ENCODE peak calls at places on chromosomes 7 and 10, in seven cellular contexts. One of them, this sample, is unnamed.

GRCh38 chr7:130875265-130875741 is 141.3 kb upstream of the KLF14 start:
- DNase-seq in testis: peak; percentile 65
- DNase-seq in body of pancreas: peak; percentile 75
- DNase-seq in fibroblast of villous mesenchyme: peak; percentile 55
- DNase-seq in HCT116: no peak
- DNase-seq in brain microvascular endothelial cell: no peak
- DNase-seq in tibial artery: no peak
- DNase-seq in this sample: no peak

GRCh38 chr7:17043012-17043877 is 161.5 kb upstream of the AGR3 start:
- DNase-seq in tibial artery: no peak
- DNase-seq in fibroblast of villous mesenchyme: peak; percentile 83
- DNase-seq in HCT116: no peak
- DNase-seq in testis: no peak
- DNase-seq in body of pancreas: no peak
- DNase-seq in brain microvascular endothelial cell: peak; percentile 27
- DNase-seq in this sample: peak; percentile 66

GRCh38 chr10:9833871-9834454 is 1183.7 kb upstream of the CELF2 start:
- DNase-seq in tibial artery: no peak
- DNase-seq in HCT116: no peak
- DNase-seq in testis: no peak
- DNase-seq in brain microvascular endothelial cell: no peak
- DNase-seq in fibroblast of villous mesenchyme: no peak
- DNase-seq in body of pancreas: no peak
- DNase-seq in this sample: no peak

GRCh38 chr7:91193141-91193540 is 71.1 kb upstream of the FZD1 start:
- DNase-seq in tibial artery: no peak
- DNase-seq in brain microvascular endothelial cell: no peak
- DNase-seq in body of pancreas: no peak
- DNase-seq in testis: no peak
- DNase-seq in fibroblast of villous mesenchyme: peak; percentile 5
- DNase-seq in HCT116: no peak
- DNase-seq in this sample: peak; percentile 41

GRCh38 chr7:138752568-138753518 is 45.0 kb upstream of the TMEM213 start:
- DNase-seq in fibroblast of villous mesenchyme: no peak
- DNase-seq in testis: peak; percentile 36
- DNase-seq in tibial artery: peak; percentile 20
- DNase-seq in brain microvascular endothelial cell: no peak
- DNase-seq in HCT116: peak; percentile 93
- DNase-seq in body of pancreas: peak; percentile 31
- DNase-seq in this sample: no peak

GRCh38 chr7:75536940-75537538 is 44.9 kb downstream of the SPDYE5 start:
- DNase-seq in testis: no peak
- DNase-seq in HCT116: no peak
- DNase-seq in tibial artery: no peak
- DNase-seq in brain microvascular endothelial cell: no peak
- DNase-seq in body of pancreas: no peak
- DNase-seq in fibroblast of villous mesenchyme: no peak
- DNase-seq in this sample: no peak

GRCh38 chr7:157003445-157004049 is 6.9 kb downstream of the MNX1 start:
- DNase-seq in tibial artery: no peak
- DNase-seq in HCT116: no peak
- DNase-seq in body of pancreas: no peak
- DNase-seq in testis: no peak
- DNase-seq in fibroblast of villous mesenchyme: no peak
- DNase-seq in brain microvascular endothelial cell: no peak
- DNase-seq in this sample: no peak

GRCh38 chr10:60040003-60040662 is 133.8 kb upstream of the CCDC6 start:
- DNase-seq in HCT116: no peak
- DNase-seq in testis: no peak
- DNase-seq in brain microvascular endothelial cell: no peak
- DNase-seq in body of pancreas: no peak
- DNase-seq in fibroblast of villous mesenchyme: no peak
- DNase-seq in tibial artery: no peak
- DNase-seq in this sample: no peak

GRCh38 chr10:4058514-4059029 is 273.6 kb upstream of the KLF6 start:
- DNase-seq in fibroblast of villous mesenchyme: peak; percentile 89
- DNase-seq in body of pancreas: no peak
- DNase-seq in tibial artery: no peak
- DNase-seq in testis: no peak
- DNase-seq in HCT116: no peak
- DNase-seq in brain microvascular endothelial cell: no peak
- DNase-seq in this sample: no peak

GRCh38 chr7:113268757-113269156 is 150.4 kb upstream of the SMIM30 start:
- DNase-seq in body of pancreas: no peak
- DNase-seq in tibial artery: no peak
- DNase-seq in brain microvascular endothelial cell: no peak
- DNase-seq in testis: no peak
- DNase-seq in fibroblast of villous mesenchyme: no peak
- DNase-seq in HCT116: no peak
- DNase-seq in this sample: no peak

GRCh38 chr10:20041931-20042330 is 225.7 kb downstream of the PLXDC2 start:
- DNase-seq in HCT116: no peak
- DNase-seq in tibial artery: no peak
- DNase-seq in brain microvascular endothelial cell: no peak
- DNase-seq in testis: no peak
- DNase-seq in body of pancreas: no peak
- DNase-seq in fibroblast of villous mesenchyme: no peak
- DNase-seq in this sample: no peak

GRCh38 chr7:20111821-20112542 is 105.2 kb downstream of the MACC1 start:
- DNase-seq in fibroblast of villous mesenchyme: no peak
- DNase-seq in brain microvascular endothelial cell: no peak
- DNase-seq in testis: no peak
- DNase-seq in body of pancreas: no peak
- DNase-seq in HCT116: no peak
- DNase-seq in tibial artery: no peak
- DNase-seq in this sample: no peak

GRCh38 chr10:93071674-93072224 is 1.9 kb upstream of the CYP26A1 start:
- DNase-seq in body of pancreas: peak; percentile 57
- DNase-seq in testis: no peak
- DNase-seq in fibroblast of villous mesenchyme: no peak
- DNase-seq in brain microvascular endothelial cell: no peak
- DNase-seq in HCT116: no peak
- DNase-seq in tibial artery: no peak
- DNase-seq in this sample: no peak

GRCh38 chr7:139568813-139569490 is 45.5 kb downstream of the CLEC2L start:
- DNase-seq in testis: no peak
- DNase-seq in tibial artery: no peak
- DNase-seq in brain microvascular endothelial cell: no peak
- DNase-seq in HCT116: no peak
- DNase-seq in body of pancreas: no peak
- DNase-seq in fibroblast of villous mesenchyme: no peak
- DNase-seq in this sample: no peak

GRCh38 chr10:108783897-108784296 is 1139.4 kb downstream of the XPNPEP1 start:
- DNase-seq in brain microvascular endothelial cell: peak; percentile 0
- DNase-seq in fibroblast of villous mesenchyme: peak; percentile 43
- DNase-seq in tibial artery: no peak
- DNase-seq in HCT116: peak; percentile 39
- DNase-seq in testis: peak; percentile 60
- DNase-seq in body of pancreas: no peak
- DNase-seq in this sample: peak; percentile 43

GRCh38 chr10:77909021-77909754 is 17.4 kb downstream of the DLG5 start:
- DNase-seq in tibial artery: no peak
- DNase-seq in testis: no peak
- DNase-seq in body of pancreas: no peak
- DNase-seq in HCT116: no peak
- DNase-seq in brain microvascular endothelial cell: no peak
- DNase-seq in fibroblast of villous mesenchyme: peak; percentile 61
- DNase-seq in this sample: no peak

GRCh38 chr10:77909755-77910375 is 16.7 kb downstream of the DLG5 start:
- DNase-seq in tibial artery: peak; percentile 36
- DNase-seq in HCT116: no peak
- DNase-seq in fibroblast of villous mesenchyme: peak; percentile 90
- DNase-seq in testis: no peak
- DNase-seq in brain microvascular endothelial cell: peak; percentile 67
- DNase-seq in body of pancreas: peak; percentile 66
- DNase-seq in this sample: peak; percentile 67

GRCh38 chr10:77906863-77907861 is 19.4 kb downstream of the DLG5 start:
- DNase-seq in HCT116: no peak
- DNase-seq in fibroblast of villous mesenchyme: no peak
- DNase-seq in brain microvascular endothelial cell: no peak
- DNase-seq in body of pancreas: no peak
- DNase-seq in tibial artery: no peak
- DNase-seq in testis: no peak
- DNase-seq in this sample: no peak

GRCh38 chr10:77910524-77911145 is 15.9 kb downstream of the DLG5 start:
- DNase-seq in fibroblast of villous mesenchyme: no peak
- DNase-seq in testis: no peak
- DNase-seq in brain microvascular endothelial cell: no peak
- DNase-seq in tibial artery: no peak
- DNase-seq in body of pancreas: no peak
- DNase-seq in HCT116: no peak
- DNase-seq in this sample: no peak

DNA sequence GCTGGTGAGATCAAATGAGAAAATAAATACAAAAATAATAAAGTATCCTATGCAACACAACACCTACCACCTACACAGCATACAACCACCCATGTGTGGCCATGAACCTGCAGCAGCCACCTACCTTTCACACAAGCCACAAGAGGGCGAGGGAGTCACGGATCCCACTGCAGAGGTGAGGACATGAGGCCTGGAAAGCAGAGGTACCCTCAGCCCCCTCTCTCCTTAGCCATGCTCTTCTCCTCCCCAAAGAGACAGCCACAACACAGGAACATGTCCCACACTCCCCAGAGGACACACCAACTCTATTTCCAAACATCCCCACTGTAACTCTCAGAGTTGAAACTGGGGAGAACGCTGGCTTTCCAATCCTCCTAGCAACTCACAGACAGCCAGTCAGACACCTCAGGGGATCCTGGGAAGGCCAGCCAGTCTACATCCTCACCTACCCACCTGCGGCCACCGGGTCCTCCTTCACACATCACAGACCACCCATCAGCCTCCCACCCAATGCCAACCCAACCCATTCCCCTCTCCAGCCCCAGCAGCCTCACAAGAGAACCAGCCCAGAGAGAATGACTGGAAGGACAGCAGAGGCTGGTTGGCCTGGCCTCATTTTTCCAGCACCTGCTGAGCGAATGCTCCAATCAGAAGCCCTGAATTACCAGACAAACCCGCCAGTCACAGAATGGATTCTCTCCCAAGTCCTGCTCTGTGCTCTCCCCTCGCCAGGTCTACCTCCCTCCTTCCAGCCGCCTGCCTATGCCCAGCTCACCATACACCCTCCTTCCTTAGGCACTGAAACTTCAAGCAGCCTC is 18.4 kb downstream of the DLG5 start:
- DNase-seq in testis: no peak
- DNase-seq in fibroblast of villous mesenchyme: no peak
- DNase-seq in body of pancreas: no peak
- DNase-seq in HCT116: no peak
- DNase-seq in brain microvascular endothelial cell: no peak
- DNase-seq in tibial artery: no peak
- DNase-seq in this sample: no peak
- TF ChIP-seq CTCF in testis: no peak
- TF ChIP-seq CTCF in fibroblast of villous mesenchyme: peak; percentile 20
- TF ChIP-seq CTCF in body of pancreas: peak; percentile 11
- TF ChIP-seq CTCF in HCT116: peak; percentile 61
- TF ChIP-seq CTCF in brain microvascular endothelial cell: peak; percentile 34
- TF ChIP-seq CTCF in tibial artery: no peak
- TF ChIP-seq CTCF in this sample: no peak

DNA sequence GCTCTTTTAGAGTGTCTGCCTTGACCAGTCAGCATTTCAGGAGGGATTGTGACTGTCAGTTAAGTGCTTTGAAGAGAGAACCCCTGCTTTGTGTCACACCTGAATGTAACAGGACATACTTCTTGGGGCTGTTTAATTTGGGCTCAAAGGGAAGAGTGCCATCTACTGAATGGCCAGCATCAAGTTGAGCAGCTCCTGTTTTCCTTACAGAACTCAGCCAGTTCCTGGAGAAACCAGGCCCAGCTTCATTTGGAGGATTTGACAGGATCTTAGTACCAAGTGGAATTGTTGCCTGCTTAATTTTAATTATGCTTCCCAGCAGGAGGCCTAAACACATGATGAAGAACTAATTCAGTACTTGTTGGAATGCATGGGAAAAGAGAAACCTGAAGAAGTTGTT is 8.3 kb downstream of the ADD3 start:
- DNase-seq in brain microvascular endothelial cell: no peak
- DNase-seq in tibial artery: no peak
- DNase-seq in body of pancreas: peak; percentile 30
- DNase-seq in testis: peak; percentile 18
- DNase-seq in fibroblast of villous mesenchyme: peak; percentile 54
- DNase-seq in HCT116: no peak
- DNase-seq in this sample: no peak
- TF ChIP-seq CTCF in brain microvascular endothelial cell: peak; percentile 62
- TF ChIP-seq CTCF in tibial artery: peak; percentile 48
- TF ChIP-seq CTCF in body of pancreas: peak; percentile 53
- TF ChIP-seq CTCF in testis: no peak
- TF ChIP-seq CTCF in fibroblast of villous mesenchyme: peak; percentile 37
- TF ChIP-seq CTCF in HCT116: peak; percentile 31
- TF ChIP-seq CTCF in this sample: peak; percentile 65

GRCh38 chr10:42754155-42755027 is 28.2 kb upstream of the BMS1 start:
- DNase-seq in brain microvascular endothelial cell: no peak
- DNase-seq in HCT116: no peak
- DNase-seq in tibial artery: no peak
- DNase-seq in testis: no peak
- DNase-seq in body of pancreas: peak; percentile 65
- DNase-seq in fibroblast of villous mesenchyme: peak; percentile 27
- DNase-seq in this sample: no peak
- TF ChIP-seq CTCF in brain microvascular endothelial cell: peak; percentile 16
- TF ChIP-seq CTCF in HCT116: no peak
- TF ChIP-seq CTCF in tibial artery: no peak
- TF ChIP-seq CTCF in testis: no peak
- TF ChIP-seq CTCF in body of pancreas: no peak
- TF ChIP-seq CTCF in fibroblast of villous mesenchyme: peak; percentile 4
- TF ChIP-seq CTCF in this sample: no peak

GRCh38 chr10:1473874-1474273 is 263.5 kb downstream of the ADARB2 start:
- DNase-seq in tibial artery: no peak
- DNase-seq in body of pancreas: no peak
- DNase-seq in brain microvascular endothelial cell: no peak
- DNase-seq in HCT116: no peak
- DNase-seq in testis: no peak
- DNase-seq in fibroblast of villous mesenchyme: no peak
- DNase-seq in this sample: no peak

GRCh38 chr10:1475095-1475583 is 262.2 kb downstream of the ADARB2 start:
- DNase-seq in brain microvascular endothelial cell: no peak
- DNase-seq in testis: no peak
- DNase-seq in tibial artery: no peak
- DNase-seq in fibroblast of villous mesenchyme: no peak
- DNase-seq in HCT116: no peak
- DNase-seq in body of pancreas: no peak
- DNase-seq in this sample: no peak

GRCh38 chr10:1476106-1476803 is 261.1 kb downstream of the ADARB2 start:
- DNase-seq in testis: no peak
- DNase-seq in fibroblast of villous mesenchyme: no peak
- DNase-seq in body of pancreas: no peak
- DNase-seq in tibial artery: no peak
- DNase-seq in brain microvascular endothelial cell: no peak
- DNase-seq in HCT116: no peak
- DNase-seq in this sample: no peak

GRCh38 chr10:1474376-1475094 is 262.8 kb downstream of the ADARB2 start:
- DNase-seq in tibial artery: no peak
- DNase-seq in body of pancreas: no peak
- DNase-seq in fibroblast of villous mesenchyme: no peak
- DNase-seq in HCT116: no peak
- DNase-seq in brain microvascular endothelial cell: no peak
- DNase-seq in testis: no peak
- DNase-seq in this sample: no peak

DNA sequence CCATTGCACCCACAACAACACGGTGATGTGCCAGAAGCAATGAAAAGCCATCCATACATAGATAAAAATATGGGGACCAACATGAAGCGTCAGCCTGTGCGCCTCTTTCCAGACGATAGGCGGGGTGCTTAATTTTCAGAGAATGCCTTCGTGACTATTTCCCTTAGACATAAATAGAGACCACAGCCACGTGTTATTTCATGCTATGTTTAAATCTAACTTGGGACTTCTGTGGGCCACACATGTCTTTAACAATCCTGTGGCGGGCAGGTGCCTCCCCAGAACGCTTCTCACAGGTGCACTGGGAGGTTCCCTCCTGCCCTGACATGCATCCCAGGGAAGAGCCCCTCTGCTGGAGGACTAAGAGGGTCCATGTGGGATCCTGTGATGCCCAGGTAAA is 259.7 kb downstream of the ADARB2 start:
- DNase-seq in HCT116: no peak
- DNase-seq in tibial artery: no peak
- DNase-seq in brain microvascular endothelial cell: no peak
- DNase-seq in testis: no peak
- DNase-seq in body of pancreas: no peak
- DNase-seq in fibroblast of villous mesenchyme: no peak
- DNase-seq in this sample: no peak
- TF ChIP-seq CTCF in HCT116: no peak
- TF ChIP-seq CTCF in tibial artery: no peak
- TF ChIP-seq CTCF in brain microvascular endothelial cell: no peak
- TF ChIP-seq CTCF in testis: no peak
- TF ChIP-seq CTCF in body of pancreas: no peak
- TF ChIP-seq CTCF in fibroblast of villous mesenchyme: no peak
- TF ChIP-seq CTCF in this sample: no peak

This sample was measured in HFFc6.